ENCODE peak calls at places on chromosomes 2 and 18, in six cellular contexts. D, U, R, P, M and V are unnamed samples.

GRCh38 chr18:67517224-67517765 is 775 bp upstream of the DSEL start:
- DNase-seq in M (no peak), P (peak; percentile 25), R (no peak), U (no peak), D (no peak), V (no peak)

GRCh38 chr18:9539938-9540337 is 64.6 kb downstream of the RALBP1 start:
- DNase-seq in R (no peak), U (no peak), M (no peak), P (no peak), D (no peak), V (no peak)

GRCh38 chr2:228378696-228379425 is 197.4 kb upstream of the SPHKAP start:
- DNase-seq in P (no peak), U (no peak), R (no peak), M (no peak), D (no peak), V (no peak)

GRCh38 chr2:147223119-147223518 is 621.7 kb upstream of the ACVR2A start:
- DNase-seq in R (no peak), D (no peak), P (no peak), U (no peak), M (no peak), V (no peak)

GRCh38 chr18:23710068-23710527 is 20.8 kb downstream of the LAMA3 start:
- DNase-seq in U (no peak), M (no peak), D (no peak), R (no peak), P (peak; percentile 20), V (peak; percentile 27)

GRCh38 chr2:108215794-108216211 is 24.0 kb upstream of the SULT1C3 start:
- DNase-seq in U (peak; percentile 38), M (no peak), P (peak; percentile 51), D (no peak), R (peak; percentile 44), V (no peak)

GRCh38 chr18:80145191-80145799 is 36.2 kb downstream of the ADNP2 start:
- DNase-seq in R (no peak), D (no peak), U (no peak), P (peak; percentile 52), M (no peak), V (no peak)

GRCh38 chr2:158104903-158105302 is 3.2 kb downstream of the UPP2 start:
- DNase-seq in D (no peak), R (no peak), U (no peak), P (no peak), M (no peak), V (no peak)

GRCh38 chr2:42659601-42660000 is 91.2 kb downstream of the MTA3 start:
- DNase-seq in P (no peak), R (no peak), U (no peak), M (no peak), D (no peak), V (no peak)

GRCh38 chr2:61536086-61536722 is 2.0 kb downstream of the XPO1 start:
- DNase-seq in M (no peak), U (no peak), D (no peak), P (peak; percentile 16), R (peak; percentile 66), V (no peak)

GRCh38 chr2:61538179-61538919 is at the start of gene XPO1:
- DNase-seq in M (peak; percentile 99), U (peak; percentile 99), R (peak; percentile 100), P (peak; percentile 99), D (peak; percentile 100), V (peak; percentile 100)

GRCh38 chr2:61536723-61537581 is 1.2 kb downstream of the XPO1 start:
- DNase-seq in P (peak; percentile 88), M (peak; percentile 75), D (peak; percentile 84), R (peak; percentile 95), U (peak; percentile 92), V (peak; percentile 91)

GRCh38 chr2:61538920-61539559 is 884 bp upstream of the XPO1 start:
- DNase-seq in P (peak; percentile 10), M (no peak), R (peak; percentile 34), U (peak; percentile 49), D (peak; percentile 6), V (peak; percentile 25)

DNA sequence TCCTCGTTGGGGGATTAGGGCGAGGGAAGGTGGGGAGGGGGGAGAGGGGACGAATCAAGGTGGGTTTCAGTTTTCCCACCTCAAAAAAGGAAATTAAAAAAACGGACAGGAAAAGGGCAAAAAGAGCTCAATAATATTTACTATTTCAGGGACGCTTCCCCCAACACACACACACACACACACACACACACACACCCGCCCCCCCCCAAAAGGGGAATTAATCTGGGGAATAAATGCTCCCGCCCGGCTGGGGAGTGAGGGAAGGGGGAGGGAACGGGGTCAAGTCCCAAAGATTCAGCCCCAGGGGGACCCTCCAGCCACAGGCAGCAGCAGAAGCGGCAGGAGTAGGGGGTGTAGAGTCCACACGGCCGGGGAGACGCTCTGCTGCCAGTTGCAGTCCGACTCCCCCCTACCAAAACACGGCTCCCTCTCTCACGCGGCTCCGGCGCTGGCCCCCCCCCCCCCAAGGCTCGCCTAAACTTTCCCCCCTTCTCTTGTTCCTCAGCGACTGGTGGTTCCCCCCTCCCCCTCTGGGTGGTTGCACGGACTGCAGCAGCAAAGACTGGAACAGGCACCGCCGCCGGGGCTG is 472 bp downstream of the XPO1 start:
- DNase-seq in R (no peak), M (no peak), U (no peak), D (peak; percentile 15), P (no peak), V (peak; percentile 48)
- H2BK5ac ChIP-seq in R (peak overlapping the region; percentile 91), M (peak overlapping the region; percentile 98), U (peak overlapping the region; percentile 90), D (peak overlapping the region; percentile 100), P (peak overlapping the region; percentile 92), V (peak overlapping the region; percentile 96)

GRCh38 chr2:218407717-218408116 is 8.0 kb downstream of the CTDSP1 start:
- DNase-seq in M (no peak), U (peak; percentile 32), P (no peak), D (no peak), R (no peak), V (no peak)
- H2AFZ ChIP-seq in M (no peak overlapping the region), U (no peak overlapping the region), P (no peak overlapping the region), D (peak overlapping the region; percentile 33), R (no peak overlapping the region), V (no peak overlapping the region)

GRCh38 chr2:201199847-201200246 is 16.9 kb downstream of the CASP10 start:
- DNase-seq in M (no peak), R (no peak), U (no peak), P (no peak), D (no peak), V (no peak)
- H4K91ac ChIP-seq in M (no peak overlapping the region), R (no peak overlapping the region), U (no peak overlapping the region), P (no peak overlapping the region), D (no peak overlapping the region), V (no peak overlapping the region)

GRCh38 chr2:62197017-62197586 is 1.2 kb downstream of the B3GNT2 start:
- DNase-seq in M (no peak), R (no peak), P (no peak), D (peak; percentile 9), U (no peak), V (no peak)

GRCh38 chr2:62194558-62195420 is 1.1 kb upstream of the B3GNT2 start:
- DNase-seq in P (no peak), D (no peak), U (no peak), M (no peak), R (no peak), V (no peak)

GRCh38 chr2:62195421-62196277 is at the start of gene B3GNT2:
- DNase-seq in P (peak; percentile 57), M (peak; percentile 91), R (peak; percentile 68), D (peak; percentile 79), U (peak; percentile 80), V (peak; percentile 71)

GRCh38 chr2:62197609-62198236 is 1.8 kb downstream of the B3GNT2 start:
- DNase-seq in U (no peak), P (no peak), D (peak; percentile 66), M (peak; percentile 62), R (peak; percentile 21), V (peak; percentile 51)

GRCh38 chr2:62196278-62196901 is 475 bp downstream of the B3GNT2 start:
- DNase-seq in M (peak; percentile 77), D (peak; percentile 48), U (no peak), P (no peak), R (peak; percentile 44), V (peak; percentile 59)
- H2BK5ac ChIP-seq in M (peak overlapping the region; percentile 58), D (peak overlapping the region; percentile 95), U (no peak overlapping the region), P (peak overlapping the region; percentile 51), R (peak overlapping the region; percentile 82), V (peak overlapping the region; percentile 95)

GRCh38 chr2:136378712-136379595 is 261.0 kb upstream of the CXCR4 start:
- DNase-seq in D (peak; percentile 64), P (peak; percentile 36), M (peak; percentile 71), R (peak; percentile 43), U (peak; percentile 57), V (peak; percentile 24)

GRCh38 chr2:136383161-136383560 is 265.2 kb upstream of the CXCR4 start:
- DNase-seq in R (no peak), U (no peak), D (no peak), P (no peak), M (no peak), V (no peak)

GRCh38 chr2:136381245-136381644 is 263.3 kb upstream of the CXCR4 start:
- DNase-seq in D (no peak), M (peak; percentile 10), U (no peak), P (no peak), R (no peak), V (no peak)

GRCh38 chr2:136384541-136385303 is 266.8 kb upstream of the CXCR4 start:
- DNase-seq in R (peak; percentile 37), P (peak; percentile 5), D (peak; percentile 14), M (no peak), U (peak; percentile 39), V (peak; percentile 98)

GRCh38 chr2:136381722-136382633 is 264.0 kb upstream of the CXCR4 start:
- DNase-seq in U (no peak), R (no peak), P (no peak), D (no peak), M (peak; percentile 24), V (no peak)
- H2AFZ ChIP-seq in U (no peak overlapping the region), R (no peak overlapping the region), P (no peak overlapping the region), D (no peak overlapping the region), M (peak overlapping the region; percentile 24), V (no peak overlapping the region)